ENCODE peak calls at places on chromosomes 16 and 17, in nine cellular contexts. U is Caco-2; E is fibroblast of villous mesenchyme; H is neuronal stem cell; Y is CD4-positive, CD25-positive, alpha-beta regulatory T cell; I is endothelial cell of umbilical vein; X is HepG2; D is RWPE2; R is upper lobe of right lung. T is an unnamed sample.

GRCh38 chr17:79019631-79020584 is 4.1 kb upstream of the C1QTNF1 start:
- DNase-seq in U (peak; percentile 78), E (peak; percentile 89), H (peak; percentile 23), Y (peak; percentile 47), I (peak; percentile 67), X (peak; percentile 79), D (peak; percentile 49), R (peak; percentile 68), T (peak; percentile 77)

GRCh38 chr17:4968916-4969550 is 1.4 kb upstream of the SPAG7 start:
- DNase-seq in U (peak; percentile 43), E (peak; percentile 95), H (no peak), Y (no peak), I (peak; percentile 38), X (no peak), D (no peak), R (no peak), T (peak; percentile 94)

GRCh38 chr17:64150237-64151015 is 20.5 kb upstream of the ERN1 start:
- DNase-seq in U (peak; percentile 43), E (no peak), H (no peak), Y (no peak), I (no peak), X (peak; percentile 99), D (no peak), R (peak; percentile 81), T (no peak)

GRCh38 chr16:11171448-11171709 is 84.6 kb downstream of the SOCS1 start:
- DNase-seq in U (no peak), E (no peak), H (no peak), Y (no peak), I (no peak), X (no peak), D (no peak), R (no peak), T (no peak)

GRCh38 chr16:49563666-49564065 is 190.1 kb downstream of the C16orf78 start:
- DNase-seq in U (no peak), E (no peak), H (no peak), Y (no peak), I (no peak), X (no peak), D (no peak), R (no peak), T (peak; percentile 32)

GRCh38 chr16:78591682-78592103 is 492.2 kb downstream of the WWOX start:
- DNase-seq in U (no peak), E (no peak), H (no peak), Y (no peak), I (no peak), X (no peak), D (no peak), R (no peak), T (no peak)

GRCh38 chr17:73786286-73786743 is 142.1 kb upstream of the SDK2 start:
- DNase-seq in U (peak; percentile 43), E (no peak), H (peak; percentile 71), Y (no peak), I (no peak), X (no peak), D (no peak), R (no peak), T (no peak)

GRCh38 chr17:39730095-39730921 is at the start of gene MIEN1:
- DNase-seq in U (peak; percentile 98), E (peak; percentile 81), H (peak; percentile 87), Y (peak; percentile 95), I (peak; percentile 86), X (peak; percentile 78), D (no peak), R (peak; percentile 96), T (peak; percentile 77)

GRCh38 chr17:72408122-72408382 is 287.2 kb downstream of the SOX9 start:
- DNase-seq in U (no peak), E (no peak), H (no peak), Y (no peak), I (no peak), X (no peak), D (no peak), R (no peak), T (no peak)

GRCh38 chr17:72408641-72409040 is 287.8 kb downstream of the SOX9 start:
- DNase-seq in U (no peak), E (no peak), H (no peak), Y (no peak), I (no peak), X (no peak), D (no peak), R (no peak), T (no peak)

GRCh38 chr17:72411124-72411563 is 290.3 kb downstream of the SOX9 start:
- DNase-seq in U (no peak), E (no peak), H (no peak), Y (no peak), I (no peak), X (no peak), D (no peak), R (no peak), T (peak; percentile 46)

GRCh38 chr17:72407336-72408121 is 286.7 kb downstream of the SOX9 start:
- DNase-seq in U (no peak), E (peak; percentile 96), H (no peak), Y (no peak), I (peak; percentile 50), X (no peak), D (peak; percentile 95), R (no peak), T (peak; percentile 98)

DNA sequence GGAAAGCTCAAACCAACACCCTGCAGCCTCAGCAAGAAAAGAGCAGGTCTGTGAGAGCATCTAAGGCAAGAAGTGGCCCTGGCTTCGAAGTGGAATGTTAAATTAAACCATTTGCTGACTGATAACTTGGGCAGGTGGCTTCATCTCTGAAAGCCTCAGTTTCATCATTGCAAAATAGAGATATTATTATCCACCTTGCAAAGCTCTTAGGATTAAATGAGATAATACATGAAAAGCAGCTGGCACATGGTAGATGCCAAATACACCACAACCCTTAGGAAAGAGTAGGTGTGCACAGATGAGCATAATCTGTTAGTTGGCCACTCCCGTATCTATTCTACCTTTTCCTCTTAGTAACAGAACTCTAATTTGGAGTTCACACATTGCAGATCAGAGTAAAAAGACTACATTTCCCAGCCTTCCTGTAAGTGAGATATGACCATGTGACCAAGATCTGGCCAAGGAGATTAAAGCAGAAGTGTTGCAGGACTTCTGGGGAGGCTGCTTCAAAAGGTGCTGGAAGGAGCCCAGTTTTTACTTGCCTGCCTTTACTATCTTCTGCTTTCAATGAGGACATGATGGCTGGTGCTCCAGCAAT is 288.7 kb downstream of the SOX9 start:
- DNase-seq in U (no peak), E (no peak), H (no peak), Y (no peak), I (no peak), X (no peak), D (no peak), R (no peak), T (no peak)
- H3K4me3 ChIP-seq in U (no peak overlapping the region), E (no peak overlapping the region), H (no peak overlapping the region), Y (no peak overlapping the region), I (no peak overlapping the region), X (no peak overlapping the region), D (no peak overlapping the region), R (no peak overlapping the region), T (no peak overlapping the region)

GRCh38 chr17:12683299-12683698 is 17.6 kb downstream of the MYOCD start:
- DNase-seq in U (no peak), E (no peak), H (no peak), Y (no peak), I (no peak), X (no peak), D (no peak), R (no peak), T (no peak)

GRCh38 chr17:12680993-12681392 is 15.3 kb downstream of the MYOCD start:
- DNase-seq in U (no peak), E (no peak), H (no peak), Y (no peak), I (no peak), X (no peak), D (no peak), R (no peak), T (no peak)

DNA sequence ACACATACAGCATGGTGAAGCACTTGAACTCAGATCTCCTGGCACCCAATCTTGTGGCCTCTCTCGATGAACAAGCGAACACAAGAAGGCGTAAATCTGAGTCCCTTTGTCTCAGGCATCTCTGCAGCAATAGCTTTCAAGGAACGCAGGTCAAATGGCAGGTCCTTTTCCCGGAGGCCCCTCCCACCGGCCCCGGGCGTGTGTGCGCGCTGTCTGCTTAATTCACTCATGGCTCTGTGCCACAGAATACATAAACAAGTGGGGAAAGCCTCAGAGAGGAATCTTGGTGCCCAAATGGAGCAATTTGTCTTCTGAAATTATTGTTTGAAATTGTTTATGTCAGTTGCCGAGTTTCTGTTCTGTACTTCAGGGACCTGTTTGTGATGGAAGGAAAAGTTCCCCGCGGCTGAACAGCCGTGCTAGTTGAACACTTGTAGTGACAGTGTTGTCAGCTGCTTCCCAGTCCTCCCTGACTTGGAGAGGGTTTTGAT is 14.8 kb downstream of the MYOCD start:
- DNase-seq in U (no peak), E (no peak), H (no peak), Y (no peak), I (no peak), X (no peak), D (no peak), R (no peak), T (no peak)
- H3K4me3 ChIP-seq in U (no peak overlapping the region), E (no peak overlapping the region), H (no peak overlapping the region), Y (no peak overlapping the region), I (no peak overlapping the region), X (no peak overlapping the region), D (no peak overlapping the region), R (no peak overlapping the region), T (no peak overlapping the region)

DNA sequence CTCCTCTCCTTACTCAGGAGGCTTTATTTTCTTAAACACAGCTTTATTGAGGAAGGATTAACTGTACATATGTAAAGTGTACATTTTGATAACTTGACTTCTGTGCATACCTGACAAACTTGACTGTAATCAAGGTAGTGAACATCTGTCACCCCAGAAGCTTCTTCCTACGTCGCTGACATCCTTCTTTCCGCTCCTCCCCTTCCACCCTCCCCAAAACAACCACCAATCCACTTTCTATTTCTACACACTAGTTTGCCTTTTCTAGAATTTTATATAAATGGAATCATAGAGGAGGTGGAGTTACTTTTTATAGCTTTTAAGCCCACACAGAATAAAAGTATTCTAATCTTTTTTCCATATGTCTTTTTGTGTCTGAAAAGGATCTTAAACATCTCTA is 225.2 kb upstream of the RBFOX1 start:
- DNase-seq in U (no peak), E (no peak), H (no peak), Y (no peak), I (no peak), X (no peak), D (no peak), R (no peak), T (no peak)
- H3K4me3 ChIP-seq in U (no peak overlapping the region), E (no peak overlapping the region), H (no peak overlapping the region), Y (no peak overlapping the region), I (no peak overlapping the region), X (no peak overlapping the region), D (no peak overlapping the region), R (no peak overlapping the region), T (no peak overlapping the region)

GRCh38 chr16:81446318-81447275 is 2.0 kb downstream of the CMIP start:
- DNase-seq in U (no peak), E (no peak), H (no peak), Y (peak; percentile 36), I (peak; percentile 35), X (no peak), D (no peak), R (no peak), T (no peak)

GRCh38 chr16:81447383-81448101 is 2.9 kb downstream of the CMIP start:
- DNase-seq in U (no peak), E (no peak), H (no peak), Y (no peak), I (peak; percentile 25), X (peak; percentile 57), D (no peak), R (peak; percentile 79), T (no peak)

GRCh38 chr16:81445143-81445922 is 725 bp downstream of the CMIP start:
- DNase-seq in U (peak; percentile 63), E (no peak), H (no peak), Y (peak; percentile 29), I (peak; percentile 25), X (no peak), D (no peak), R (peak; percentile 84), T (peak; percentile 35)

GRCh38 chr16:81444448-81445121 is at the start of gene CMIP:
- DNase-seq in U (peak; percentile 96), E (peak; percentile 77), H (peak; percentile 73), Y (peak; percentile 76), I (peak; percentile 60), X (peak; percentile 68), D (peak; percentile 84), R (peak; percentile 94), T (peak; percentile 70)

DNA sequence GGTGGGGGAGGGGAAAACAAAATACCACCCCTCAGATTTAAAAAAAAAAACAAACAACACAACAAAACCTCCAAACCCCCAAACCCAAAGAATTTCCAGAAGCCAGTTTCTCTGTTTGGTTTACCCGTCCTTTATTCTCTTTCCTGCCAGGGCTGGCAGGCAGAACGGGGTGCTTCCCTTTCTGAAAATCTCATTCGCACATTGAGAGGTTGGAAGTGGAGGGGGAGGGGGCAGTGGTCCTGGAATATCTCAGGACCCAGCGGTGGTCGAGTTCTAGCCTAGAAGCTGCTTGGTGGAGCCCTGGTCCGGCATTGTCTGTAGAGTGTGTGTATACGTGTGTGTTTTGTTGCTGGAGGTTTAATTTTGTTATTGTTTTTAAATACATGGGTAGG is 1.3 kb downstream of the CMIP start:
- DNase-seq in U (no peak), E (no peak), H (no peak), Y (no peak), I (peak; percentile 30), X (no peak), D (no peak), R (no peak), T (no peak)
- H3K4me3 ChIP-seq in U (peak overlapping the region; percentile 92), E (peak overlapping the region; percentile 75), H (peak overlapping the region; percentile 91), Y (peak overlapping the region; percentile 87), I (peak overlapping the region; percentile 97), X (peak overlapping the region; percentile 99), D (peak overlapping the region; percentile 60), R (peak overlapping the region; percentile 82), T (peak overlapping the region; percentile 75)

T was measured in astrocyte of the spinal cord.